ENCODE peak calls at places on chromosomes 1 and 21, in seven cellular contexts. U is HCT116, V is GM23248, M is PC-9, C is hepatocyte, A is GM23338, D is Karpas-422. E is an unnamed sample. For H3K79me2 and H3K9me2, the result is how much of the 10 kb centered on the place peaks cover.

GRCh38 chr1:195697130-195697529 is 911.1 kb downstream of the KCNT2 start:
- DNase-seq in U (no peak), V (no peak), M (no peak), C (no peak), A (no peak), D (no peak), E (peak)

GRCh38 chr1:2352341-2353214 is 38.8 kb downstream of the MORN1 start:
- DNase-seq in U (no peak), V (no peak), M (no peak), C (no peak), A (no peak), D (no peak), E (no peak)

GRCh38 chr1:25099343-25099951 is 132.9 kb downstream of the SYF2 start:
- DNase-seq in U (no peak), V (no peak), M (no peak), C (no peak), A (no peak), D (peak), E (no peak)

GRCh38 chr1:1137256-1138045 is 21.6 kb upstream of the C1orf159 start:
- DNase-seq in U (no peak), V (no peak), M (no peak), C (no peak), A (no peak), D (no peak), E (peak)

GRCh38 chr1:172408958-172409357 is 11.5 kb upstream of the C1orf105 start:
- DNase-seq in U (no peak), V (peak), M (no peak), C (no peak), A (no peak), D (no peak), E (no peak)

GRCh38 chr1:40738831-40739230 is 44.8 kb upstream of the KCNQ4 start:
- DNase-seq in U (no peak), V (no peak), M (no peak), C (no peak), A (no peak), D (no peak), E (no peak)

GRCh38 chr21:21200103-21200938 is 202.1 kb downstream of the NCAM2 start:
- DNase-seq in U (no peak), V (peak), M (peak), C (peak), A (no peak), D (no peak), E (no peak)

GRCh38 chr1:36516372-36517018 is 33.8 kb upstream of the CSF3R start:
- DNase-seq in U (peak), V (peak), M (peak), C (peak), A (peak), D (peak), E (peak)

GRCh38 chr21:42125571-42126544 is 54.7 kb downstream of the UMODL1 start:
- DNase-seq in U (no peak), V (peak), M (no peak), C (peak), A (peak), D (no peak), E (no peak)

DNA sequence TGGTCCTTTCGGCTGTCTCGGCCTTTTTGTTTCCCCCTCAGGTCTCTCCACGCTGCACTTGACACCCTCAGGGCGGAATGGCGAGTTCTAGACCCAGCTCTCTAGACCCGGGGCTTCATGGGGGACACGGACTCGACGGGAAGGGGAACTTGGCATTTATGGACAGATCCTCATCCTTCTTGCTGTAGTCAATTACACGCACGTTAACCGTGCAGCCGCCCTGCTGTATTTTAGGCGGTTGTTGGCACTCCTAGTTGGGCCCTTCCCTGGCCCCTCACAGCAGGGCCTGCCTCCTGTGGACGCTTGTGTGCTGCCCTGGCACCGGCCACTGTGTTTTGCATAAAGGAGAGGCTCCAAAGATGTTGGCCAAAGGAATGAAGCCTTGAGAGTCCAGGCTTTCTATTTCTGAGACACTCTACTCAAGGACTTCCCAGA is 558 bp upstream of the BTG3 start:
- DNase-seq in U (no peak), V (peak), M (peak), C (peak), A (no peak), D (no peak), E (no peak)
- H3K79me2 ChIP-seq in U (under half), V (under half), M (under half), C (under half), A (under half), D (under half), E (under half)

GRCh38 chr21:45009616-45010015 is 64.8 kb upstream of the ADARB1 start:
- DNase-seq in U (no peak), V (no peak), M (no peak), C (no peak), A (no peak), D (no peak), E (no peak)
- H3K9me2 ChIP-seq in U (under half), V (under half), M (under half), C (under half), A (under half), D (under half), E (under half)

DNA sequence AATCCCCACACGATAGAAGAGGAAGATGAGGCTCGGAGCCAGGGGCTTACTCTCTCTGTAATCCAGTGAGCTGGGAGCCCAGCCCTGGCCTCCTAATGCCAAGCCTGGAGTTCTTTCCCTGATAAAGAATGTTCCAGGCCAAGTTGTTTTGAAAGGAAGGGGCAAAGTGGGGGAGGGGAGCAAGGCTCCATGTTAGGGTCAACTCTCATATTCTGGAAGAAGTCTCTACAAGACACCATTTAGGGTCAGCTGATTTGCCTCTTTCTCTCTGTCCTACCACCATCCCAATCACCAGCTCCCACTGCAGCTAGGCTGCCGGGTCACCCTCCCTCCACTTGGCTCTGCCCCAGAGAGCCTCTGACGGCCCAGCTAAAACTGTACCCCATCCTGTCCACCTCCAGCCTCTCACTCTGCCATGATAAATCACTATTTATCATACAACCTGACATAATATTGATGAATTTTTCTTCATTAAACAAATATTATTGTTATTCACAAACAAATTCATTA is 95.0 kb downstream of the GLIS1 start:
- DNase-seq in U (no peak), V (no peak), M (no peak), C (no peak), A (no peak), D (no peak), E (no peak)
- H3K79me2 ChIP-seq in U (under half), V (under half), M (under half), C (under half), A (under half), D (under half), E (under half)

GRCh38 chr1:96763514-96763913 is 41.9 kb downstream of the PTBP2 start:
- DNase-seq in U (no peak), V (no peak), M (no peak), C (no peak), A (no peak), D (no peak), E (no peak)
- H3K9me2 ChIP-seq in U (under half), V (under half), M (under half), C (under half), A (under half), D (under half), E (under half)

GRCh38 chr21:34962586-34963222 is 86.4 kb downstream of the RUNX1 start:
- DNase-seq in U (no peak), V (no peak), M (no peak), C (no peak), A (no peak), D (no peak), E (no peak)
- H3K79me2 ChIP-seq in U (under half), V (under half), M (half or more), C (under half), A (under half), D (under half), E (under half)

GRCh38 chr1:22853651-22854185 is 118.9 kb downstream of the LACTBL1 start:
- DNase-seq in U (no peak), V (no peak), M (no peak), C (no peak), A (no peak), D (no peak), E (no peak)
- H3K9me2 ChIP-seq in U (under half), V (under half), M (under half), C (under half), A (under half), D (under half), E (under half)

DNA sequence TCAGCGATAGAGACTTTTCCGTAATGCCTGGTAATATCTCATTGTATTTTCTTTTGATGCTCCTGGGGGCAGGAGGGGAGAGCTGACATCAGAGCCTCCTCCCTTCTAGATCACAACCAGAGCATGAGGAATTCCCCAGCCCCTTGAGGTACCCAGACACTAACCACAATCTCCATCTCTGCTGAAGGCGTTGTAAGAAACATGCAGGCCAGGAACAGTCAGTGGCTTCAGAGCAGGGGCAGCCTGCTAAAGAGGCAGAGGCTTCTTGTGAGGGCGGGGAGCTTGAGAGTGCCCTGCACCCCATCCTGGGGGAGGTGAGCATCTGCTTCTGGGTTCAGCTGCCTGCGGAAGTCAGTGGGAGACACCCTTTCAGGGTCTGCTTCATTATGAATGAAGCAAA is 18.9 kb downstream of the MAPKAPK2 start:
- DNase-seq in U (no peak), V (no peak), M (no peak), C (no peak), A (peak), D (no peak), E (peak)
- H3K79me2 ChIP-seq in U (half or more), V (half or more), M (half or more), C (half or more), A (half or more), D (under half), E (half or more)